ENCODE peak calls at places on chromosomes 6 and 20, in eight cellular contexts. One of them, this sample, is unnamed. For H3K4me1 and H3K27me3, the result is how much of the 10 kb centered on the place peaks cover.

GRCh38 chr6:33430991-33431879 is 11.4 kb downstream of the SYNGAP1 start:
- DNase-seq in naive thymus-derived CD4-positive, alpha-beta T cell: peak
- DNase-seq in left ventricle myocardium inferior: peak
- DNase-seq in PC-3: no peak
- DNase-seq in neural progenitor cell: peak
- DNase-seq in mesendoderm: peak
- DNase-seq in adrenal gland: no peak
- DNase-seq in lung: peak
- DNase-seq in this sample: peak

GRCh38 chr20:20096421-20096820 is 44.1 kb downstream of the CFAP61 start:
- DNase-seq in neural progenitor cell: no peak
- DNase-seq in PC-3: no peak
- DNase-seq in lung: no peak
- DNase-seq in left ventricle myocardium inferior: no peak
- DNase-seq in mesendoderm: no peak
- DNase-seq in adrenal gland: no peak
- DNase-seq in naive thymus-derived CD4-positive, alpha-beta T cell: no peak
- DNase-seq in this sample: no peak

GRCh38 chr20:24948939-24949679 is at the start of gene CST7:
- DNase-seq in left ventricle myocardium inferior: no peak
- DNase-seq in mesendoderm: no peak
- DNase-seq in naive thymus-derived CD4-positive, alpha-beta T cell: peak
- DNase-seq in PC-3: peak
- DNase-seq in lung: peak
- DNase-seq in adrenal gland: no peak
- DNase-seq in neural progenitor cell: no peak
- DNase-seq in this sample: no peak

GRCh38 chr20:46688151-46689081 is 828 bp downstream of the TP53RK start:
- DNase-seq in neural progenitor cell: no peak
- DNase-seq in left ventricle myocardium inferior: no peak
- DNase-seq in lung: no peak
- DNase-seq in mesendoderm: peak
- DNase-seq in PC-3: peak
- DNase-seq in naive thymus-derived CD4-positive, alpha-beta T cell: no peak
- DNase-seq in adrenal gland: no peak
- DNase-seq in this sample: peak

GRCh38 chr6:25472314-25472713 is 179.7 kb upstream of the SCGN start:
- DNase-seq in naive thymus-derived CD4-positive, alpha-beta T cell: no peak
- DNase-seq in left ventricle myocardium inferior: no peak
- DNase-seq in neural progenitor cell: peak
- DNase-seq in PC-3: peak
- DNase-seq in adrenal gland: no peak
- DNase-seq in mesendoderm: no peak
- DNase-seq in lung: no peak
- DNase-seq in this sample: peak

GRCh38 chr20:31721408-31722332 is 998 bp downstream of the BCL2L1 start:
- DNase-seq in PC-3: peak
- DNase-seq in left ventricle myocardium inferior: peak
- DNase-seq in naive thymus-derived CD4-positive, alpha-beta T cell: no peak
- DNase-seq in adrenal gland: peak
- DNase-seq in mesendoderm: no peak
- DNase-seq in neural progenitor cell: no peak
- DNase-seq in lung: no peak
- DNase-seq in this sample: peak

GRCh38 chr6:14367296-14367695 is 249.7 kb downstream of the CD83 start:
- DNase-seq in left ventricle myocardium inferior: no peak
- DNase-seq in PC-3: no peak
- DNase-seq in adrenal gland: no peak
- DNase-seq in neural progenitor cell: no peak
- DNase-seq in lung: no peak
- DNase-seq in mesendoderm: no peak
- DNase-seq in naive thymus-derived CD4-positive, alpha-beta T cell: no peak
- DNase-seq in this sample: no peak

GRCh38 chr6:55175778-55176084 is 1.4 kb downstream of the HCRTR2 start:
- DNase-seq in lung: no peak
- DNase-seq in neural progenitor cell: no peak
- DNase-seq in adrenal gland: no peak
- DNase-seq in naive thymus-derived CD4-positive, alpha-beta T cell: no peak
- DNase-seq in PC-3: no peak
- DNase-seq in left ventricle myocardium inferior: no peak
- DNase-seq in mesendoderm: peak
- DNase-seq in this sample: no peak

GRCh38 chr6:136962661-136963060 is 40.6 kb downstream of the SLC35D3 start:
- DNase-seq in neural progenitor cell: peak
- DNase-seq in adrenal gland: no peak
- DNase-seq in PC-3: no peak
- DNase-seq in naive thymus-derived CD4-positive, alpha-beta T cell: no peak
- DNase-seq in mesendoderm: peak
- DNase-seq in lung: no peak
- DNase-seq in left ventricle myocardium inferior: peak
- DNase-seq in this sample: peak

GRCh38 chr6:18654821-18655220 is 267.7 kb downstream of the RNF144B start:
- DNase-seq in lung: no peak
- DNase-seq in adrenal gland: no peak
- DNase-seq in mesendoderm: no peak
- DNase-seq in left ventricle myocardium inferior: no peak
- DNase-seq in naive thymus-derived CD4-positive, alpha-beta T cell: no peak
- DNase-seq in neural progenitor cell: no peak
- DNase-seq in PC-3: no peak
- DNase-seq in this sample: no peak

GRCh38 chr6:38239719-38240451 is 399.8 kb downstream of the BTBD9 start:
- DNase-seq in adrenal gland: no peak
- DNase-seq in PC-3: peak
- DNase-seq in lung: no peak
- DNase-seq in mesendoderm: peak
- DNase-seq in naive thymus-derived CD4-positive, alpha-beta T cell: no peak
- DNase-seq in left ventricle myocardium inferior: no peak
- DNase-seq in neural progenitor cell: no peak
- DNase-seq in this sample: no peak

GRCh38 chr6:128280066-128280465 is 240.3 kb downstream of the PTPRK start:
- DNase-seq in left ventricle myocardium inferior: no peak
- DNase-seq in lung: no peak
- DNase-seq in PC-3: no peak
- DNase-seq in neural progenitor cell: no peak
- DNase-seq in mesendoderm: peak
- DNase-seq in adrenal gland: no peak
- DNase-seq in naive thymus-derived CD4-positive, alpha-beta T cell: no peak
- DNase-seq in this sample: no peak

GRCh38 chr6:146590492-146590891 is 8.3 kb upstream of the ADGB start:
- DNase-seq in neural progenitor cell: no peak
- DNase-seq in left ventricle myocardium inferior: no peak
- DNase-seq in lung: no peak
- DNase-seq in PC-3: no peak
- DNase-seq in naive thymus-derived CD4-positive, alpha-beta T cell: no peak
- DNase-seq in adrenal gland: no peak
- DNase-seq in mesendoderm: no peak
- DNase-seq in this sample: no peak

GRCh38 chr6:1313364-1313754 is 1.5 kb downstream of the FOXQ1 start:
- DNase-seq in lung: no peak
- DNase-seq in PC-3: no peak
- DNase-seq in neural progenitor cell: no peak
- DNase-seq in left ventricle myocardium inferior: no peak
- DNase-seq in adrenal gland: no peak
- DNase-seq in naive thymus-derived CD4-positive, alpha-beta T cell: no peak
- DNase-seq in mesendoderm: peak
- DNase-seq in this sample: no peak

GRCh38 chr20:35757098-35757705 is 14.6 kb upstream of the PHF20 start:
- DNase-seq in mesendoderm: no peak
- DNase-seq in PC-3: no peak
- DNase-seq in adrenal gland: no peak
- DNase-seq in lung: no peak
- DNase-seq in left ventricle myocardium inferior: no peak
- DNase-seq in neural progenitor cell: no peak
- DNase-seq in naive thymus-derived CD4-positive, alpha-beta T cell: no peak
- DNase-seq in this sample: peak

GRCh38 chr6:119440953-119441352 is 91.4 kb upstream of the MAN1A1 start:
- DNase-seq in lung: no peak
- DNase-seq in mesendoderm: no peak
- DNase-seq in neural progenitor cell: no peak
- DNase-seq in naive thymus-derived CD4-positive, alpha-beta T cell: no peak
- DNase-seq in adrenal gland: no peak
- DNase-seq in PC-3: no peak
- DNase-seq in left ventricle myocardium inferior: no peak
- DNase-seq in this sample: no peak

GRCh38 chr6:109701774-109702173 is 10.7 kb downstream of the FIG4 start:
- DNase-seq in mesendoderm: no peak
- DNase-seq in left ventricle myocardium inferior: no peak
- DNase-seq in adrenal gland: peak
- DNase-seq in naive thymus-derived CD4-positive, alpha-beta T cell: no peak
- DNase-seq in lung: no peak
- DNase-seq in neural progenitor cell: no peak
- DNase-seq in PC-3: no peak
- DNase-seq in this sample: no peak

GRCh38 chr6:9399916-9400315 is 964.6 kb upstream of the SLC35B3 start:
- DNase-seq in PC-3: peak
- DNase-seq in adrenal gland: no peak
- DNase-seq in mesendoderm: no peak
- DNase-seq in left ventricle myocardium inferior: no peak
- DNase-seq in lung: no peak
- DNase-seq in neural progenitor cell: no peak
- DNase-seq in naive thymus-derived CD4-positive, alpha-beta T cell: no peak
- DNase-seq in this sample: no peak

GRCh38 chr20:48129319-48129973 is 344.2 kb upstream of the SULF2 start:
- DNase-seq in adrenal gland: no peak
- DNase-seq in lung: no peak
- DNase-seq in neural progenitor cell: peak
- DNase-seq in PC-3: no peak
- DNase-seq in mesendoderm: no peak
- DNase-seq in left ventricle myocardium inferior: no peak
- DNase-seq in naive thymus-derived CD4-positive, alpha-beta T cell: no peak
- DNase-seq in this sample: no peak

GRCh38 chr20:11098888-11099287 is 425.1 kb upstream of the JAG1 start:
- DNase-seq in left ventricle myocardium inferior: no peak
- DNase-seq in neural progenitor cell: peak
- DNase-seq in lung: no peak
- DNase-seq in mesendoderm: peak
- DNase-seq in naive thymus-derived CD4-positive, alpha-beta T cell: no peak
- DNase-seq in PC-3: peak
- DNase-seq in adrenal gland: no peak
- DNase-seq in this sample: no peak

GRCh38 chr20:7540018-7540417 is 400.2 kb downstream of the HAO1 start:
- DNase-seq in neural progenitor cell: no peak
- DNase-seq in mesendoderm: no peak
- DNase-seq in PC-3: no peak
- DNase-seq in lung: no peak
- DNase-seq in naive thymus-derived CD4-positive, alpha-beta T cell: no peak
- DNase-seq in adrenal gland: no peak
- DNase-seq in left ventricle myocardium inferior: no peak
- DNase-seq in this sample: no peak

GRCh38 chr6:144314003-144314485 is 28.9 kb downstream of the UTRN start:
- DNase-seq in adrenal gland: peak
- DNase-seq in neural progenitor cell: no peak
- DNase-seq in PC-3: no peak
- DNase-seq in naive thymus-derived CD4-positive, alpha-beta T cell: no peak
- DNase-seq in lung: peak
- DNase-seq in mesendoderm: no peak
- DNase-seq in left ventricle myocardium inferior: peak
- DNase-seq in this sample: no peak

GRCh38 chr6:26196846-26197683 is 109.8 kb downstream of the HFE start:
- DNase-seq in neural progenitor cell: peak
- DNase-seq in lung: no peak
- DNase-seq in naive thymus-derived CD4-positive, alpha-beta T cell: peak
- DNase-seq in mesendoderm: peak
- DNase-seq in adrenal gland: peak
- DNase-seq in PC-3: peak
- DNase-seq in left ventricle myocardium inferior: no peak
- DNase-seq in this sample: peak

GRCh38 chr6:139129284-139129683 is 5.6 kb upstream of the HECA start:
- DNase-seq in left ventricle myocardium inferior: no peak
- DNase-seq in PC-3: no peak
- DNase-seq in lung: no peak
- DNase-seq in adrenal gland: no peak
- DNase-seq in naive thymus-derived CD4-positive, alpha-beta T cell: no peak
- DNase-seq in mesendoderm: no peak
- DNase-seq in neural progenitor cell: no peak
- DNase-seq in this sample: no peak

GRCh38 chr6:47130086-47130485 is 88.0 kb upstream of the ADGRF1 start:
- DNase-seq in adrenal gland: no peak
- DNase-seq in lung: no peak
- DNase-seq in mesendoderm: no peak
- DNase-seq in neural progenitor cell: no peak
- DNase-seq in naive thymus-derived CD4-positive, alpha-beta T cell: no peak
- DNase-seq in PC-3: no peak
- DNase-seq in left ventricle myocardium inferior: no peak
- DNase-seq in this sample: no peak

GRCh38 chr6:30013296-30013922 is 47.7 kb upstream of the POLR1H start:
- DNase-seq in PC-3: peak
- DNase-seq in mesendoderm: peak
- DNase-seq in adrenal gland: no peak
- DNase-seq in neural progenitor cell: peak
- DNase-seq in naive thymus-derived CD4-positive, alpha-beta T cell: peak
- DNase-seq in lung: no peak
- DNase-seq in left ventricle myocardium inferior: no peak
- DNase-seq in this sample: peak

GRCh38 chr20:36498386-36499179 is 42.7 kb upstream of the MYL9 start:
- DNase-seq in neural progenitor cell: no peak
- DNase-seq in adrenal gland: no peak
- DNase-seq in mesendoderm: no peak
- DNase-seq in PC-3: no peak
- DNase-seq in left ventricle myocardium inferior: peak
- DNase-seq in naive thymus-derived CD4-positive, alpha-beta T cell: no peak
- DNase-seq in lung: no peak
- DNase-seq in this sample: no peak

GRCh38 chr20:49447364-49447763 is 35.1 kb downstream of the KCNB1 start:
- DNase-seq in adrenal gland: no peak
- DNase-seq in PC-3: no peak
- DNase-seq in neural progenitor cell: no peak
- DNase-seq in mesendoderm: no peak
- DNase-seq in lung: no peak
- DNase-seq in naive thymus-derived CD4-positive, alpha-beta T cell: no peak
- DNase-seq in left ventricle myocardium inferior: no peak
- DNase-seq in this sample: no peak
- H3K4me1 ChIP-seq in adrenal gland: under half
- H3K4me1 ChIP-seq in PC-3: under half
- H3K4me1 ChIP-seq in neural progenitor cell: under half
- H3K4me1 ChIP-seq in mesendoderm: under half
- H3K4me1 ChIP-seq in lung: under half
- H3K4me1 ChIP-seq in naive thymus-derived CD4-positive, alpha-beta T cell: under half
- H3K4me1 ChIP-seq in left ventricle myocardium inferior: under half
- H3K4me1 ChIP-seq in this sample: under half

GRCh38 chr6:151081658-151082057 is 158.1 kb upstream of the AKAP12 start:
- DNase-seq in neural progenitor cell: no peak
- DNase-seq in left ventricle myocardium inferior: no peak
- DNase-seq in naive thymus-derived CD4-positive, alpha-beta T cell: no peak
- DNase-seq in lung: no peak
- DNase-seq in adrenal gland: no peak
- DNase-seq in mesendoderm: peak
- DNase-seq in PC-3: no peak
- DNase-seq in this sample: no peak
- H3K27me3 ChIP-seq in neural progenitor cell: under half
- H3K27me3 ChIP-seq in left ventricle myocardium inferior: under half
- H3K27me3 ChIP-seq in naive thymus-derived CD4-positive, alpha-beta T cell: under half
- H3K27me3 ChIP-seq in lung: under half
- H3K27me3 ChIP-seq in adrenal gland: under half
- H3K27me3 ChIP-seq in mesendoderm: under half
- H3K27me3 ChIP-seq in PC-3: under half
- H3K27me3 ChIP-seq in this sample: under half

GRCh38 chr6:158086706-158087518 is 81.2 kb downstream of the SERAC1 start:
- DNase-seq in adrenal gland: peak
- DNase-seq in left ventricle myocardium inferior: peak
- DNase-seq in mesendoderm: no peak
- DNase-seq in neural progenitor cell: no peak
- DNase-seq in lung: no peak
- DNase-seq in PC-3: no peak
- DNase-seq in naive thymus-derived CD4-positive, alpha-beta T cell: no peak
- DNase-seq in this sample: no peak
- H3K4me3 ChIP-seq in adrenal gland: no peak
- H3K4me3 ChIP-seq in left ventricle myocardium inferior: peak
- H3K4me3 ChIP-seq in mesendoderm: no peak
- H3K4me3 ChIP-seq in neural progenitor cell: no peak
- H3K4me3 ChIP-seq in lung: no peak
- H3K4me3 ChIP-seq in PC-3: no peak
- H3K4me3 ChIP-seq in naive thymus-derived CD4-positive, alpha-beta T cell: no peak
- H3K4me3 ChIP-seq in this sample: no peak

GRCh38 chr20:1951436-1952115 is 42.3 kb downstream of the PDYN start:
- DNase-seq in adrenal gland: no peak
- DNase-seq in lung: no peak
- DNase-seq in mesendoderm: no peak
- DNase-seq in neural progenitor cell: no peak
- DNase-seq in naive thymus-derived CD4-positive, alpha-beta T cell: no peak
- DNase-seq in PC-3: no peak
- DNase-seq in left ventricle myocardium inferior: no peak
- DNase-seq in this sample: no peak
- H3K4me1 ChIP-seq in adrenal gland: under half
- H3K4me1 ChIP-seq in lung: under half
- H3K4me1 ChIP-seq in mesendoderm: under half
- H3K4me1 ChIP-seq in neural progenitor cell: under half
- H3K4me1 ChIP-seq in naive thymus-derived CD4-positive, alpha-beta T cell: under half
- H3K4me1 ChIP-seq in PC-3: under half
- H3K4me1 ChIP-seq in left ventricle myocardium inferior: under half
- H3K4me1 ChIP-seq in this sample: under half